ENCODE peak calls at places on chromosomes 16 and 17, in five cellular contexts. L, V, B, D and X are unnamed samples.

GRCh38 chr16:72990003-72990521 is 57.9 kb downstream of the ZFHX3 start:
- DNase-seq in L (no peak), V (peak), B (peak), D (peak), X (peak)

GRCh38 chr17:17017343-17018014 is 24.8 kb upstream of the MPRIP start:
- DNase-seq in L (no peak), V (no peak), B (no peak), D (no peak), X (no peak)

GRCh38 chr16:72108353-72109102 is 14.9 kb downstream of the DHX38 start:
- DNase-seq in L (no peak), V (no peak), B (no peak), D (no peak), X (no peak)

GRCh38 chr16:426115-426905 is 861 bp downstream of the RAB11FIP3 start:
- DNase-seq in L (peak), V (peak), B (peak), D (no peak), X (peak)

GRCh38 chr17:40707720-40708119 is 4.2 kb upstream of the KRT24 start:
- DNase-seq in L (no peak), V (no peak), B (no peak), D (no peak), X (peak)

GRCh38 chr17:48129981-48130380 is 22.4 kb downstream of the SNX11 start:
- DNase-seq in L (peak), V (peak), B (no peak), D (no peak), X (no peak)

GRCh38 chr16:81265658-81266451 is 27.4 kb downstream of the BCO1 start:
- DNase-seq in L (no peak), V (no peak), B (peak), D (no peak), X (no peak)

GRCh38 chr16:77789085-77789611 is 784 bp downstream of the VAT1L start:
- DNase-seq in L (peak), V (peak), B (no peak), D (no peak), X (no peak)

GRCh38 chr17:80379348-80379747 is 35.6 kb upstream of the ENDOV start:
- DNase-seq in L (no peak), V (no peak), B (no peak), D (no peak), X (no peak)

GRCh38 chr17:78142113-78142861 is 3.9 kb upstream of the C17orf99 start:
- DNase-seq in L (no peak), V (no peak), B (peak), D (no peak), X (no peak)

GRCh38 chr16:85556456-85557082 is 56.6 kb upstream of the GSE1 start:
- DNase-seq in L (no peak), V (peak), B (peak), D (no peak), X (peak)

GRCh38 chr16:11307639-11308492 is 26.7 kb upstream of the PRM1 start:
- DNase-seq in L (no peak), V (no peak), B (no peak), D (no peak), X (peak)

GRCh38 chr17:29145289-29146058 is 34.7 kb downstream of the MYO18A start:
- DNase-seq in L (peak), V (peak), B (peak), D (peak), X (peak)

GRCh38 chr16:84941916-84942315 is 69.4 kb downstream of the ZDHHC7 start:
- DNase-seq in L (no peak), V (no peak), B (no peak), D (no peak), X (no peak)

GRCh38 chr17:59406808-59407381 is 75.4 kb downstream of the YPEL2 start:
- DNase-seq in L (no peak), V (no peak), B (no peak), D (peak), X (no peak)

GRCh38 chr17:75897076-75898019 is 597 bp upstream of the TRIM65 start:
- DNase-seq in L (no peak), V (peak), B (peak), D (no peak), X (no peak)

GRCh38 chr17:1629647-1630310 is 1.1 kb upstream of the SLC43A2 start:
- DNase-seq in L (peak), V (peak), B (peak), D (no peak), X (peak)

GRCh38 chr16:53711390-53711789 is 7.4 kb downstream of the FTO start:
- DNase-seq in L (no peak), V (no peak), B (no peak), D (no peak), X (no peak)

GRCh38 chr16:88475037-88475436 is 22.0 kb downstream of the ZFPM1 start:
- DNase-seq in L (no peak), V (no peak), B (no peak), D (no peak), X (no peak)

GRCh38 chr17:70373369-70373768 is 204.0 kb downstream of the KCNJ2 start:
- DNase-seq in L (no peak), V (no peak), B (no peak), D (no peak), X (no peak)

GRCh38 chr16:68935008-68935407 is 91.7 kb downstream of the TANGO6 start:
- DNase-seq in L (no peak), V (no peak), B (no peak), D (no peak), X (no peak)

GRCh38 chr17:38601539-38602351 is 4.0 kb downstream of the SRCIN1 start:
- DNase-seq in L (peak), V (peak), B (peak), D (no peak), X (no peak)

GRCh38 chr17:61218438-61218837 is 181.2 kb upstream of the TBX2 start:
- DNase-seq in L (no peak), V (no peak), B (no peak), D (no peak), X (peak)

GRCh38 chr17:53092072-53092471 is 730.7 kb upstream of the KIF2B start:
- DNase-seq in L (no peak), V (no peak), B (no peak), D (no peak), X (no peak)

GRCh38 chr17:37826497-37827115 is 81.7 kb upstream of the HNF1B start:
- DNase-seq in L (no peak), V (no peak), B (no peak), D (no peak), X (peak)

GRCh38 chr17:48663134-48663924 is 37.2 kb upstream of the HOXB9 start:
- DNase-seq in L (no peak), V (no peak), B (no peak), D (no peak), X (no peak)

GRCh38 chr16:88593489-88593888 is 23.3 kb downstream of the ZC3H18 start:
- DNase-seq in L (no peak), V (no peak), B (no peak), D (no peak), X (no peak)

GRCh38 chr16:80803341-80804060 is 897 bp downstream of the CDYL2 start:
- DNase-seq in L (no peak), V (peak), B (peak), D (no peak), X (peak)

GRCh38 chr17:36117505-36118382 is 14.1 kb downstream of the CCL4 start:
- DNase-seq in L (no peak), V (peak), B (peak), D (no peak), X (peak)

GRCh38 chr17:9090641-9091096 is 69.4 kb downstream of the NTN1 start:
- DNase-seq in L (no peak), V (no peak), B (no peak), D (no peak), X (no peak)

GRCh38 chr16:15642557-15643452 is at the start of gene MARF1:
- DNase-seq in L (peak), V (peak), B (peak), D (peak), X (peak)

GRCh38 chr16:58025351-58026138 is at the start of gene MMP15:
- DNase-seq in L (peak), V (peak), B (peak), D (no peak), X (peak)

GRCh38 chr17:57484081-57484666 is 227.9 kb downstream of the MSI2 start:
- DNase-seq in L (no peak), V (no peak), B (no peak), D (peak), X (no peak)

GRCh38 chr17:17149520-17150449 is 56.3 kb downstream of the PLD6 start:
- DNase-seq in L (no peak), V (no peak), B (no peak), D (no peak), X (no peak)

GRCh38 chr17:39270923-39271322 is 45.2 kb upstream of the STAC2 start:
- DNase-seq in L (no peak), V (no peak), B (no peak), D (peak), X (peak)

GRCh38 chr17:17243163-17243562 is 6.2 kb upstream of the FLCN start:
- DNase-seq in L (no peak), V (no peak), B (no peak), D (no peak), X (no peak)

GRCh38 chr16:19700319-19700781 is 17.7 kb downstream of the KNOP1 start:
- DNase-seq in L (no peak), V (no peak), B (peak), D (no peak), X (no peak)

GRCh38 chr16:11665071-11665491 is 3.2 kb upstream of the SNN start:
- DNase-seq in L (peak), V (peak), B (no peak), D (no peak), X (peak)

GRCh38 chr16:88383401-88384221 is 852 bp downstream of the ZNF469 start:
- DNase-seq in L (peak), V (peak), B (no peak), D (peak), X (no peak)

GRCh38 chr16:27819881-27820610 is 243.5 kb downstream of the GSG1L start:
- DNase-seq in L (no peak), V (no peak), B (no peak), D (no peak), X (no peak)